ENCODE peak calls at places on chromosomes 12 and 14, in seven cellular contexts. Y is GM23248, U is HepG2, F is astrocyte, D is fibroblast of lung, O is mammary epithelial cell, N is neural progenitor cell. L is an unnamed sample.

GRCh38 chr12:106288510-106289195 is 13.9 kb upstream of the TCP11L2 start:
- DNase-seq in Y (peak; percentile 96), U (peak; percentile 91), F (peak; percentile 95), D (peak; percentile 96), O (peak; percentile 93), N (no peak), L (no peak)

GRCh38 chr14:48323655-48324054 is 648.2 kb upstream of the MDGA2 start:
- DNase-seq in Y (no peak), U (no peak), F (peak; percentile 59), D (peak; percentile 66), O (peak; percentile 43), N (no peak), L (no peak)

GRCh38 chr12:108611884-108612415 is 14.1 kb upstream of the TMEM119 start:
- DNase-seq in Y (peak; percentile 94), U (peak; percentile 44), F (peak; percentile 96), D (peak; percentile 97), O (peak; percentile 85), N (peak; percentile 68), L (peak; percentile 85)

GRCh38 chr14:92693998-92694780 is 54.2 kb downstream of the LGMN start:
- DNase-seq in Y (peak; percentile 13), U (peak; percentile 88), F (no peak), D (peak; percentile 10), O (no peak), N (no peak), L (no peak)

GRCh38 chr12:110444455-110444854 is 5.7 kb downstream of the ARPC3 start:
- DNase-seq in Y (no peak), U (no peak), F (no peak), D (no peak), O (no peak), N (no peak), L (no peak)

GRCh38 chr12:53476769-53477209 is 22.5 kb downstream of the MAP3K12 start:
- DNase-seq in Y (peak; percentile 53), U (no peak), F (no peak), D (no peak), O (no peak), N (peak; percentile 46), L (peak; percentile 71)

GRCh38 chr12:123714302-123714627 is 2.1 kb downstream of the ATP6V0A2 start:
- DNase-seq in Y (no peak), U (no peak), F (no peak), D (no peak), O (no peak), N (no peak), L (peak; percentile 47)

GRCh38 chr14:75654127-75654732 is 6.4 kb downstream of the ERG28 start:
- DNase-seq in Y (peak; percentile 71), U (peak; percentile 60), F (peak; percentile 13), D (peak; percentile 26), O (peak; percentile 61), N (peak; percentile 64), L (peak; percentile 94)

GRCh38 chr12:127987199-127987901 is 279.6 kb upstream of the TMEM132C start:
- DNase-seq in Y (peak; percentile 34), U (no peak), F (peak; percentile 72), D (peak; percentile 78), O (no peak), N (no peak), L (no peak)

GRCh38 chr12:128807161-128807724 is 16.5 kb downstream of the SLC15A4 start:
- DNase-seq in Y (no peak), U (no peak), F (no peak), D (no peak), O (no peak), N (no peak), L (no peak)

GRCh38 chr12:112107728-112108447 is 695 bp downstream of the NAA25 start:
- DNase-seq in Y (peak; percentile 54), U (no peak), F (no peak), D (peak; percentile 33), O (no peak), N (peak; percentile 41), L (peak; percentile 86)

GRCh38 chr12:42568952-42569916 is 20.3 kb downstream of the PRICKLE1 start:
- DNase-seq in Y (peak; percentile 76), U (peak; percentile 30), F (peak; percentile 52), D (peak; percentile 64), O (peak; percentile 48), N (peak; percentile 55), L (peak; percentile 89)

GRCh38 chr14:61477845-61478438 is 156.6 kb downstream of the PRKCH start:
- DNase-seq in Y (peak; percentile 64), U (no peak), F (no peak), D (peak; percentile 47), O (peak; percentile 37), N (no peak), L (peak; percentile 84)

GRCh38 chr14:61478971-61479473 is 157.6 kb downstream of the PRKCH start:
- DNase-seq in Y (no peak), U (no peak), F (no peak), D (no peak), O (no peak), N (no peak), L (peak; percentile 81)

GRCh38 chr14:61475316-61475715 is 153.9 kb downstream of the PRKCH start:
- DNase-seq in Y (peak; percentile 88), U (peak; percentile 67), F (peak; percentile 50), D (peak; percentile 63), O (peak; percentile 62), N (peak; percentile 86), L (peak; percentile 95)

GRCh38 chr14:61476105-61476736 is 154.8 kb downstream of the PRKCH start:
- DNase-seq in Y (peak; percentile 9), U (no peak), F (no peak), D (no peak), O (no peak), N (no peak), L (no peak)

GRCh38 chr14:61476737-61477410 is 155.5 kb downstream of the PRKCH start:
- DNase-seq in Y (peak; percentile 85), U (no peak), F (peak; percentile 95), D (peak; percentile 94), O (peak; percentile 90), N (no peak), L (peak; percentile 81)
- H3K4me3 ChIP-seq in Y (no peak overlapping the region), U (no peak overlapping the region), F (no peak overlapping the region), D (peak overlapping the region; percentile 48), O (no peak overlapping the region), N (no peak overlapping the region), L (peak overlapping the region; percentile 18)

DNA sequence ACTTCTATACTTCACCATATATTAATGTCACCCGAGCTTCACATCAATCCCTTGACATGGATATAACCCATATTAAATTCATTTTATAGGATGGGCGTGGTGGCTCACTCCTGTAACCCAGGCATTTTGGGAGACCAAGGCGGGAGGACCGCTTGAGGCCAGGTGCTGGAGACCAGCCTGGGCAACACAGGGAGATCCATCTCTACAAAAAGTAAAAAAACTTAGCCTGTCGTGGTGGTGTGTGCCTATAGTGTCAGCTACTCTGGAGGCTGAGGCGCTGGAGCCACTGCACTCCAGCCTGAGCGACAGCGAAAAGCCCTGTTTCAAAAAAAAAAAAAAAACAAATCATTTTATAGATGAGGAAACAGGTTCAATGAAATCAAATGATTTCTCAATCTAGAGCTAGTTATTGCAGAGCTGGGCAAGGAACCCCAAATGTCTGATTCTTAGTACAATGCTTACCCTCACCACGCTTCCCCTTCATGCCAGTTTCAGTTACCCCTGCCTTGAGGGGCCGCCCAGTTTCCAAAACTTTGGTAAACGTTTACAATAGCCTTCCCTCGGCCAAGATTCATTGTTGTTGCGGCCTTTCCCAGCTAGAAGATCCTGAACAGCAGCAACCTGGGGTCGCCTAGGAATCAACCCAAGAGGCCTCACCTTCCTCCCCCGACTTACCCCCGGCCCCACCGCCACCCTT is 751 bp downstream of the PSMB5 start:
- DNase-seq in Y (peak; percentile 51), U (no peak), F (no peak), D (no peak), O (no peak), N (no peak), L (peak; percentile 72)
- H3K79me2 ChIP-seq in Y (peaks cover 55% of the 10 kb centered on the region), U (peaks cover 40% of the 10 kb centered on the region), F (peaks cover 46% of the 10 kb centered on the region), D (peaks cover 19% of the 10 kb centered on the region), O (peaks cover 46% of the 10 kb centered on the region), N (peaks cover 43% of the 10 kb centered on the region), L (peaks cover 21% of the 10 kb centered on the region)

GRCh38 chr12:40105515-40106201 is at the start of gene SLC2A13:
- DNase-seq in Y (peak; percentile 91), U (peak; percentile 42), F (peak; percentile 40), D (peak; percentile 63), O (peak; percentile 68), N (peak; percentile 89), L (peak; percentile 80)
- H2AFZ ChIP-seq in Y (peak within 1 kb of the TSS; percentile 82), U (peak within 1 kb of the TSS; percentile 35), F (peak within 1 kb of the TSS; percentile 97), D (peak within 1 kb of the TSS; percentile 87), O (peak within 1 kb of the TSS; percentile 95), N (peak within 1 kb of the TSS; percentile 93), L (peak within 1 kb of the TSS; percentile 96)

GRCh38 chr12:10719482-10719881 is 3.6 kb downstream of the YBX3 start:
- DNase-seq in Y (no peak), U (no peak), F (no peak), D (peak; percentile 9), O (no peak), N (no peak), L (no peak)
- H3K4me3 ChIP-seq in Y (peak overlapping the region; percentile 82), U (no peak overlapping the region), F (no peak overlapping the region), D (peak overlapping the region; percentile 99), O (peak overlapping the region; percentile 71), N (no peak overlapping the region), L (no peak overlapping the region)

GRCh38 chr14:85535316-85535715 is 5.4 kb downstream of the FLRT2 start:
- DNase-seq in Y (peak; percentile 17), U (no peak), F (no peak), D (no peak), O (no peak), N (no peak), L (no peak)

GRCh38 chr14:85533821-85534271 is 3.9 kb downstream of the FLRT2 start:
- DNase-seq in Y (peak; percentile 63), U (no peak), F (no peak), D (no peak), O (peak; percentile 35), N (no peak), L (no peak)

GRCh38 chr14:85535916-85536834 is 6.2 kb downstream of the FLRT2 start:
- DNase-seq in Y (peak; percentile 92), U (peak; percentile 12), F (peak; percentile 48), D (peak; percentile 59), O (peak; percentile 56), N (peak; percentile 28), L (peak; percentile 67)

GRCh38 chr14:85534435-85534834 is 4.5 kb downstream of the FLRT2 start:
- DNase-seq in Y (peak; percentile 58), U (no peak), F (no peak), D (no peak), O (peak; percentile 25), N (peak; percentile 62), L (no peak)

GRCh38 chr14:85534914-85535313 is 5.0 kb downstream of the FLRT2 start:
- DNase-seq in Y (peak; percentile 39), U (no peak), F (no peak), D (no peak), O (peak; percentile 23), N (peak; percentile 39), L (no peak)
- H3K79me2 ChIP-seq in Y (peaks cover 93% of the 10 kb centered on the region), U (no peaks in the 10 kb centered on the region), F (no peaks in the 10 kb centered on the region), D (peaks cover 8% of the 10 kb centered on the region), O (peaks cover 85% of the 10 kb centered on the region), N (peaks cover 31% of the 10 kb centered on the region), L (no peaks in the 10 kb centered on the region)

DNA sequence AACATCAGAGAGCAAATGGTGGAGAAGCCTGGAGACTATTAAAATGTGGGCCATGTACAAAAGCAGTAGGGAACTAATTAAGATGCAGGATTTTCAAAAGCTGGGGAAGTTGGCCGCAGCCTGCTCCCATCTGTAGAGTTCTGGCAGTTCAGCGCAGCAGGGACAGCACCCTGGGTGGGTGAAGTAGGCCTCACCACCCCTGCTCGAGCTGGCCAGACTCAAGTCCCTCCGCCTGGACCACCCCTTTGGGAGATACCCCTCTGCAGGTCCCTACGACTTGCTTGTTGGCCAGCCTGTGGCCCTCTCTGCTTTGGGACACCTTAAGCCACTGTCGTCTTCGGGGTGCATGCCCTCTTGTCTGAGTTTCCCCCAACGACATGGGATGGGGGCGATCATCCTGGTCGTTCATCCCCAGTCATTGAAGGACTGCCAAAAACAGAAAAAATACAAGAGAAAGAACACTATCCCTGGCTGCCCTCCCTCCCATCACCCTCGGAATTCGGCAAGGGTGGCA is 151.2 kb downstream of the DPF3 start:
- DNase-seq in Y (no peak), U (no peak), F (no peak), D (no peak), O (no peak), N (no peak), L (no peak)
- H2AFZ ChIP-seq in Y (no peak overlapping the region), U (no peak overlapping the region), F (no peak overlapping the region), D (no peak overlapping the region), O (no peak overlapping the region), N (peak overlapping the region; percentile 8), L (no peak overlapping the region)